ENCODE peak calls at places on chromosomes 6 and 20, in five cellular contexts. G is IMR-90, D is cardiac muscle cell, U is psoas muscle, Y is Caco-2. M is an unnamed sample.
A peak's percentile ranks its signal among the peaks of the same experiment; 100 is the strongest.

GRCh38 chr6:16130437-16130891 is 1.6 kb downstream of the MYLIP start:
- DNase-seq in G (no peak), D (peak; percentile 62), U (no peak), Y (peak; percentile 54), M (no peak)

GRCh38 chr6:34352305-34352937 is 40.0 kb downstream of the NUDT3 start:
- DNase-seq in G (peak; percentile 57), D (no peak), U (no peak), Y (no peak), M (no peak)

GRCh38 chr6:14658909-14659561 is 541.5 kb downstream of the CD83 start:
- DNase-seq in G (peak; percentile 83), D (no peak), U (no peak), Y (no peak), M (no peak)

GRCh38 chr6:158630944-158631616 is 13.5 kb downstream of the DYNLT1 start:
- DNase-seq in G (peak; percentile 68), D (no peak), U (peak; percentile 66), Y (no peak), M (no peak)

GRCh38 chr6:21846541-21847451 is 253.2 kb downstream of the SOX4 start:
- DNase-seq in G (peak; percentile 37), D (peak; percentile 60), U (no peak), Y (peak; percentile 83), M (no peak)

GRCh38 chr6:100366419-100366818 is 98.3 kb downstream of the SIM1 start:
- DNase-seq in G (peak; percentile 87), D (no peak), U (no peak), Y (no peak), M (no peak)

GRCh38 chr20:7090753-7091310 is 323.3 kb downstream of the BMP2 start:
- DNase-seq in G (no peak), D (no peak), U (no peak), Y (peak; percentile 91), M (no peak)

GRCh38 chr20:22720206-22720605 is 135.8 kb upstream of the FOXA2 start:
- DNase-seq in G (no peak), D (no peak), U (no peak), Y (no peak), M (no peak)

GRCh38 chr6:42387336-42387735 is 64.4 kb downstream of the TRERF1 start:
- DNase-seq in G (no peak), D (no peak), U (no peak), Y (no peak), M (no peak)

GRCh38 chr6:4647414-4648365 is 128.5 kb upstream of the CDYL start:
- DNase-seq in G (peak; percentile 84), D (peak; percentile 89), U (peak; percentile 92), Y (peak; percentile 84), M (peak; percentile 26)

GRCh38 chr6:57313711-57314471 is 3.5 kb upstream of the PRIM2 start:
- DNase-seq in G (peak; percentile 98), D (no peak), U (no peak), Y (peak; percentile 41), M (peak; percentile 83)

DNA sequence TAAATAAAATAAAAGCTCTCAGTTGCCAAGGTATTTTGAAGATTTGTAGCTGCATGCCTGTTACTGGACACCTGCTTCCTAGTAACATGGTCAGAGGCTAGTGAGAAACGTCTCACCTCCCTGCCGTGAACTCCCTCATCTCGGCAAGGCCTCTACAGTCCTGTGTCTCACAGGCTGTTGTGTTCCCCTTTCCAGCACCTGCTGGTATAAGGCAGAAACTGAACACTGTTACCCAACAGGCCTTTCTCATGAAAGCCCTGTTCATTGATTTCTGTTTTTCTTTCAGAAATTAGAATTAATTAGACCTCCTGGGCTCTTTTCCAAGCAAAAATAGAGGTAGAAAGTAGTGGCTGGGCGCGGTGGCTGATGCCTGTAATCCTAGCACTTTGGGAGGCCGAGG is 17.6 kb upstream of the SRSF3 start:
- DNase-seq in G (no peak), D (no peak), U (no peak), Y (no peak), M (no peak)
- TF ChIP-seq CTCF in G (no peak), D (no peak), U (no peak), Y (no peak), M (no peak)

GRCh38 chr6:127939442-127940066 is 38.7 kb upstream of the THEMIS start:
- DNase-seq in G (no peak), D (no peak), U (no peak), Y (no peak), M (no peak)
- H3K4me3 ChIP-seq in G (no peak overlapping the region), D (no peak overlapping the region), U (no peak overlapping the region), Y (no peak overlapping the region), M (no peak overlapping the region)

DNA sequence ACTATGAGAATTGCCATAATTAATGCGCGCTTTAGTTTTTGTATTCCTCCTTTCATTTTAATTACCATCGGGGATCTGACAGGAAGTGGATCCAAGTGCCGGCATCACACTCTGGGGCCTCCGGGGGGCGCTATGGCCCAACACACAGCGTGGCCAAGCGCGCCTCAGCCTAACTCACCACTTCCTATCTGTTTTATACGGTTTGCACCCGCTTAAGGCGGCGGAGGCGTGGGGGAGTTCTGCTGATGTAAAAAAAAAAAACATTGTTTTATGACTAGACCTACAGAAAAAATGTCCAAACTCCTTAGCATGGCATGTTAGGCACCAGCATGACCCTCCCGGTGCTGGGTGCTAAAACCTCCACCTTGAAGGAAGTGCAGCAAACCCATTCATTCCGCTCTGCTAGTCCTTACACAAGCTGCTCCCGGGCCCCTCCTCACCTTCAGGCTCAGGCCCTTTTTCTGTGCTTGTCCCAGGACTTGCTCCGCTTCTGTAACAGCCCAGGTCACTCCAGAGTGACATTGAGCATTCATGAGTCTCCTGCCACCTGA is 4.5 kb upstream of the EBF4 start:
- DNase-seq in G (peak; percentile 29), D (peak; percentile 74), U (no peak), Y (peak; percentile 33), M (no peak)
- TF ChIP-seq CTCF in G (peak; percentile 68), D (peak; percentile 94), U (peak; percentile 36), Y (peak; percentile 39), M (peak; percentile 52)

GRCh38 chr6:155317186-155317585 is 2.9 kb upstream of the TFB1M start:
- DNase-seq in G (peak; percentile 10), D (no peak), U (no peak), Y (no peak), M (no peak)

GRCh38 chr6:155314773-155315515 is 660 bp upstream of the TFB1M start:
- DNase-seq in G (peak; percentile 79), D (no peak), U (peak; percentile 79), Y (peak; percentile 70), M (peak; percentile 36)

GRCh38 chr6:155316419-155316818 is 2.1 kb upstream of the TFB1M start:
- DNase-seq in G (no peak), D (no peak), U (no peak), Y (no peak), M (no peak)

GRCh38 chr6:155314092-155314772 is at the start of gene TFB1M:
- DNase-seq in G (peak; percentile 98), D (peak; percentile 98), U (peak; percentile 99), Y (peak; percentile 99), M (peak; percentile 98)

DNA sequence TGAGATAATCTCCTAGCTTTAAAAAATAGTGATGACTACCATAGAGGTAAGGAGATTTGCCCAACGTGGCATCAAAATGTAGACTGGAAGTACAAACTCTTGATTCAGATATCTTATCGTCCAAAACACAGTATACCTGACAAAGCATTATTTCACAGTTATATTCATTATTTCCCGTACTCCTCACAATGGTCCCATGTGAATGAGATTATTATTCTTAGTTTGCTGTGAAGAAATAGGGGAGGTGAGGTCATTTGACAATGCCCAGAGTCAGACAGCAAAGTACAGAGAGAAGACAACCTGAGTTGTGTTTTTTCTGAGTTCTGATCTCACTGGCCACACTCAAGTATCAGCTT is 1.2 kb upstream of the TFB1M start:
- DNase-seq in G (no peak), D (no peak), U (no peak), Y (no peak), M (no peak)
- H3K4me3 ChIP-seq in G (no peak overlapping the region), D (no peak overlapping the region), U (peak overlapping the region; percentile 84), Y (peak overlapping the region; percentile 65), M (peak overlapping the region; percentile 86)